ENCODE peak calls at places on chromosome 13, in five cellular contexts. B is SK-N-SH, Y is OCI-LY7, F is esophagus squamous epithelium, X is GM23338. R is an unnamed sample. For H3K36me3, the result is how much of the 10 kb centered on the place peaks cover.

GRCh38 chr13:94722596-94722995 is 10.3 kb upstream of the SOX21 start:
- DNase-seq in B (no peak), X (no peak), F (no peak), Y (no peak), R (no peak)

GRCh38 chr13:33536639-33537425 is 251.3 kb upstream of the STARD13 start:
- DNase-seq in B (no peak), Y (no peak), F (no peak), X (no peak), R (no peak)

GRCh38 chr13:47126432-47126831 is 229.6 kb upstream of the HTR2A start:
- DNase-seq in Y (no peak), X (no peak), B (no peak), F (no peak), R (no peak)

GRCh38 chr13:27496851-27497250 is 46.5 kb upstream of the MTIF3 start:
- DNase-seq in X (no peak), Y (no peak), B (no peak), F (no peak), R (no peak)

GRCh38 chr13:94198666-94199065 is 280.8 kb downstream of the DCT start:
- DNase-seq in X (no peak), Y (no peak), F (no peak), B (no peak), R (no peak)

GRCh38 chr13:109131698-109132257 is 502.4 kb downstream of the MYO16 start:
- DNase-seq in X (peak), F (no peak), Y (peak), B (no peak), R (no peak)

GRCh38 chr13:37870895-37871550 is 1.5 kb upstream of the TRPC4 start:
- DNase-seq in Y (no peak), B (no peak), F (no peak), X (peak), R (no peak)

GRCh38 chr13:106874308-106874707 is 306.4 kb upstream of the ARGLU1 start:
- DNase-seq in Y (no peak), F (no peak), B (no peak), X (no peak), R (no peak)

GRCh38 chr13:35388979-35389378 is 87.5 kb downstream of the MAB21L1 start:
- DNase-seq in F (no peak), B (peak), Y (no peak), X (no peak), R (no peak)

GRCh38 chr13:109381546-109382180 is 404.7 kb downstream of the IRS2 start:
- DNase-seq in F (no peak), B (no peak), X (no peak), Y (no peak), R (no peak)

GRCh38 chr13:79812070-79812850 is 331.3 kb downstream of the NDFIP2 start:
- DNase-seq in Y (no peak), F (no peak), B (no peak), X (no peak), R (no peak)

GRCh38 chr13:104483631-104484030 is 1417.4 kb upstream of the SLC10A2 start:
- DNase-seq in F (no peak), B (no peak), X (no peak), Y (no peak), R (no peak)

GRCh38 chr13:73596382-73596781 is 537.6 kb downstream of the KLF5 start:
- DNase-seq in Y (no peak), X (no peak), F (no peak), B (no peak), R (no peak)

GRCh38 chr13:110116072-110116487 is 190.9 kb downstream of the COL4A1 start:
- DNase-seq in Y (peak), B (peak), F (no peak), X (peak), R (peak)

GRCh38 chr13:64527561-64527960 is 2702.6 kb downstream of the PCDH9 start:
- DNase-seq in Y (no peak), B (no peak), X (no peak), F (no peak), R (no peak)

GRCh38 chr13:91468301-91468700 is 69.9 kb downstream of the GPC5 start:
- DNase-seq in Y (no peak), X (no peak), F (no peak), B (no peak), R (no peak)

GRCh38 chr13:95605426-95606125 is 38.9 kb downstream of the DZIP1 start:
- DNase-seq in B (no peak), X (no peak), F (no peak), Y (no peak), R (no peak)

GRCh38 chr13:96388598-96388997 is 298.7 kb downstream of the HS6ST3 start:
- DNase-seq in F (no peak), Y (no peak), B (no peak), X (peak), R (no peak)

GRCh38 chr13:109666656-109667448 is 119.5 kb downstream of the IRS2 start:
- DNase-seq in X (no peak), Y (no peak), B (peak), F (no peak), R (no peak)

DNA sequence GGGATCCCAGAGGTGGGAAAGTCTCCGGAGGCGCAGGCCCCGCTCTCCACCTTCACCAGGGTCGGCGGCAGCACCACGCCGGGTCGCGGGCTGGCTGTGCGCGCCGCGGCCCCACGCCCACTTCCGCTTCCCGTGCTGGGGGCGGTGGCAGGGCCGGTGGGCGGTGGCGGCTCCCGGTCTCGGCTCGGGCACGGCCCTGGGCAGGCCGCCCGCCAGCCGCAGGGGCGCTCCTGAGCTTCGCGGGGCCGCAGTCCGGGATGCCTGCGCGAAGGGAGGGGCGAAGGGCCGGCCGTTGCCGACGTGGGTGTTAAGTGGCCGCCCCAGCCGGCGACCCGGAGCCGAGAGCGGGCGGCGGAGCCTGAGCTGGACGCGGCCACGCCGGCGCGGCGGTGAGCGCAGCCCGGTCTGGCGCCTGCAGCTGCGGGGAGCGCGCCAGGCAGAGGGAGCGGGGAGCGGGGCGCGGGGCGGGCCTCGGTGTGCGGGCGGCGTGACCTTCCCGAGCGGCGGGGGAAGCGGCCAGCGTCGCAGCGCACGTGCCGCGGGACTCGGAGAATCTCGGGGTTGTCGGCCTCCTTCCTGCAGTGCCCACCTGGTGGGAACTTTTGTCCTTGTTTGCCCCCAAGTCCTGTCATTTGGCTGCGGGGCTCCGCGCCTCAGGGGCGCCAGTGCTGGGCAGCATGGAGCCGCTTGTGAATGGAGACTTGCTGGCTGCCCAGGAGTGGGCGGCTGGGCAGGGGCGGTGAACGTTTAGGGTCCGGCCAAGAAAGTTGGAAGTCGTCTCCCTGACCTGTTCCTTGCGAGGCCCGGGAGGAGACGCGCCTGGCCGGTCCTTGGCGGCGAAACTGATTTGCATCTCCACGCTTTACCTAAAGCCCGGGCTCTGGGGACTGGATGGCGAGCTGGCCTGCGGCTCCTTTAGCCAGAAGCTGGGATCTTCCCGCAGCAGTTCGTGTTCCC is at the start of gene SLC25A15:
- DNase-seq in X (peak), Y (peak), F (peak), B (peak), R (peak)
- TF ChIP-seq CTCF in X (no peak), Y (peak), F (peak), B (no peak), R (peak)

GRCh38 chr13:114013336-114013735 is 39.5 kb upstream of the C13orf46 start:
- DNase-seq in Y (no peak), F (no peak), B (no peak), X (no peak), R (no peak)
- H3K36me3 ChIP-seq in Y (under half), F (under half), B (under half), X (under half), R (under half)

GRCh38 chr13:78241278-78241919 is 322.8 kb upstream of the EDNRB start:
- DNase-seq in Y (peak), F (no peak), B (peak), X (peak), R (peak)
- H3K4me3 ChIP-seq in Y (no peak), F (no peak), B (no peak), X (no peak), R (no peak)

GRCh38 chr13:113216165-113217056 is 7.0 kb downstream of the CUL4A start:
- DNase-seq in X (peak), F (no peak), B (no peak), Y (no peak), R (no peak)

GRCh38 chr13:113224486-113224885 is 15.1 kb downstream of the CUL4A start:
- DNase-seq in Y (no peak), B (no peak), X (no peak), F (no peak), R (no peak)

GRCh38 chr13:113219311-113219940 is 10.0 kb downstream of the CUL4A start:
- DNase-seq in Y (no peak), F (no peak), X (no peak), B (no peak), R (no peak)

GRCh38 chr13:113220141-113220598 is 10.8 kb downstream of the CUL4A start:
- DNase-seq in F (no peak), X (peak), B (no peak), Y (no peak), R (peak)

DNA sequence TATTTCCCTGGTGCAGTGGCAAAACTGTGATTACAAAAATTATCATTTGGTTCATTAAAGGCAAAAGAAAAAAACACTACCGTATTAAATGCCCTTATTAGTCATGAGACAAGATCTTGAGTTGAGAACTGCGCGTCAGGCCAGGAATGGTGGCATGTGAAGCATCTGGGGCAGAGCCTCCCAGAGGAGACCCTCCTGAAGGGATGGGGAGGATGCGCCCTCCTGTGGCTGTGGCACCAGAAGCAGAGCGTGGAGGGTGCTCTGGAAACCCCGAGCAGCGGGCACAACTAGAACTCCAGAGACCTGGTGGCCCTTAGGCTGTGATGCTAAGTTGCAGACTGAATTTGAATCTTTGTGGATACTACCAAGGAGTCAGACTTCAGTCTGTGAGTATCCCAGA is 11.5 kb downstream of the CUL4A start:
- DNase-seq in B (peak), Y (no peak), X (peak), F (no peak), R (no peak)
- TF ChIP-seq CTCF in B (peak), Y (no peak), X (peak), F (no peak), R (no peak)

DNA sequence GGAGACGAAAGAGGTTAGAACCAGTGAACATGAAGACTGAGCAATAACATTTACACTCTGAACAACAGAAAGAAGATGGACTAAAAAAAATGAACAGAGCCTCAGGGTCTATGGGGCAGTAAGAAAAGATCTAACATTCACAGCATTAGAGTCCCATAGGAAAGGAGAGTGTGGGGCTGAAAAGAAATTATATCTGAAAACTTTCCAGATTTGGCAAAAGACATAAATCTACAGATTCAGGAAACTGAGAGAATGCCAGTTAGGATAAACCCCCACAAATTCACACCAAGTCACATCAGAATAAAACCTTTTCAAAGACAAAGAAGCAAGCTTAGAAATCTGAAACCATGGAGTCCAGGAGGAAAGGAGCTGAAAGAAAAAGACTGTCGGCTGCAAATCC is 20.3 kb upstream of the TUBGCP3 start:
- DNase-seq in Y (no peak), X (no peak), F (no peak), B (no peak), R (no peak)
- H3K36me3 ChIP-seq in Y (under half), X (under half), F (under half), B (under half), R (under half)

GRCh38 chr13:85381082-85381481 is 418.1 kb downstream of the SLITRK6 start:
- DNase-seq in B (no peak), Y (no peak), F (no peak), X (no peak), R (no peak)

GRCh38 chr13:85383291-85383690 is 415.9 kb downstream of the SLITRK6 start:
- DNase-seq in X (no peak), F (no peak), B (no peak), Y (peak), R (no peak)

GRCh38 chr13:85386424-85386823 is 412.8 kb downstream of the SLITRK6 start:
- DNase-seq in B (peak), F (no peak), X (no peak), Y (peak), R (no peak)
- H3K4me3 ChIP-seq in B (no peak), F (no peak), X (no peak), Y (peak), R (no peak)

GRCh38 chr13:76330216-76330615 is 556.0 kb downstream of the KCTD12 start:
- DNase-seq in X (no peak), B (no peak), Y (no peak), F (no peak), R (no peak)
- TF ChIP-seq CTCF in X (no peak), B (no peak), Y (no peak), F (no peak), R (no peak)